ENCODE peak calls at places on chromosomes 11 and 22, in nine cellular contexts. G, M, B, R, O, A, Q, J and H are unnamed samples.

GRCh38 chr11:64196616-64197015 is 9.9 kb upstream of the FERMT3 start:
- DNase-seq in G (no peak), M (no peak), B (no peak), R (no peak), O (peak), A (no peak), Q (no peak), J (no peak), H (no peak)

GRCh38 chr11:44235765-44236201 is 74.2 kb downstream of the ALX4 start:
- DNase-seq in G (no peak), M (no peak), B (no peak), R (no peak), O (no peak), A (no peak), Q (no peak), J (no peak), H (no peak)

GRCh38 chr22:41576877-41577276 is 12.8 kb downstream of the PMM1 start:
- DNase-seq in G (no peak), M (no peak), B (peak), R (peak), O (no peak), A (no peak), Q (no peak), J (no peak), H (peak)

GRCh38 chr11:134124660-134125451 is 56.0 kb downstream of the JAM3 start:
- DNase-seq in G (peak), M (peak), B (no peak), R (peak), O (peak), A (no peak), Q (no peak), J (peak), H (no peak)

GRCh38 chr22:33883561-33883960 is 36.7 kb downstream of the LARGE1 start:
- DNase-seq in G (no peak), M (no peak), B (no peak), R (no peak), O (no peak), A (no peak), Q (no peak), J (no peak), H (no peak)

GRCh38 chr22:38338772-38339379 is 21.6 kb upstream of the CSNK1E start:
- DNase-seq in G (peak), M (no peak), B (no peak), R (no peak), O (no peak), A (no peak), Q (no peak), J (no peak), H (peak)

GRCh38 chr11:3022300-3022967 is 30.3 kb upstream of the NAP1L4 start:
- DNase-seq in G (no peak), M (no peak), B (peak), R (no peak), O (peak), A (no peak), Q (peak), J (no peak), H (peak)

GRCh38 chr22:41562461-41562860 is 1.7 kb downstream of the CSDC2 start:
- DNase-seq in G (no peak), M (no peak), B (no peak), R (no peak), O (no peak), A (no peak), Q (no peak), J (no peak), H (no peak)

GRCh38 chr22:39308614-39309363 is 10.6 kb downstream of the RPL3 start:
- DNase-seq in G (peak), M (no peak), B (no peak), R (no peak), O (no peak), A (peak), Q (peak), J (peak), H (peak)

GRCh38 chr11:47992959-47993820 is 12.8 kb downstream of the PTPRJ start:
- DNase-seq in G (no peak), M (no peak), B (no peak), R (no peak), O (no peak), A (no peak), Q (no peak), J (no peak), H (peak)

GRCh38 chr22:26660961-26661578 is 3.7 kb downstream of the MIAT start:
- DNase-seq in G (no peak), M (no peak), B (no peak), R (no peak), O (no peak), A (no peak), Q (no peak), J (no peak), H (no peak)